ENCODE peak calls at places on chromosomes 1 and 21, in eight cellular contexts. E is psoas muscle; X is sigmoid colon; I is CD4-positive, CD25-positive, alpha-beta regulatory T cell; C is left lung; W is right lobe of liver; Z is PC-9; J is GM12878. T is an unnamed sample. For H3K27me3, the result is how much of the 10 kb centered on the place peaks cover.

GRCh38 chr1:26126321-26127084 is 14.9 kb downstream of the PDIK1L start:
- DNase-seq in E (no peak), X (no peak), I (peak), C (no peak), W (no peak), Z (peak), J (no peak), T (no peak)

GRCh38 chr1:62362061-62362951 is 43.1 kb upstream of the KANK4 start:
- DNase-seq in E (no peak), X (no peak), I (no peak), C (no peak), W (no peak), Z (no peak), J (no peak), T (no peak)

GRCh38 chr1:205782627-205783470 is 7.6 kb upstream of the RAB29 start:
- DNase-seq in E (no peak), X (no peak), I (no peak), C (no peak), W (no peak), Z (no peak), J (no peak), T (no peak)

GRCh38 chr21:28761709-28762356 is 230.8 kb downstream of the LTN1 start:
- DNase-seq in E (no peak), X (no peak), I (no peak), C (no peak), W (no peak), Z (no peak), J (no peak), T (no peak)

GRCh38 chr1:169509354-169509753 is 23.6 kb upstream of the SLC19A2 start:
- DNase-seq in E (no peak), X (no peak), I (no peak), C (no peak), W (no peak), Z (no peak), J (no peak), T (no peak)

GRCh38 chr21:31132574-31133242 is 94.4 kb upstream of the KRTAP19-8 start:
- DNase-seq in E (no peak), X (no peak), I (peak), C (no peak), W (no peak), Z (no peak), J (peak), T (no peak)

GRCh38 chr1:77514871-77515776 is 167.3 kb downstream of the ZZZ3 start:
- DNase-seq in E (no peak), X (no peak), I (no peak), C (no peak), W (no peak), Z (no peak), J (no peak), T (no peak)

GRCh38 chr1:6447818-6448748 is 17.9 kb downstream of the TNFRSF25 start:
- DNase-seq in E (no peak), X (no peak), I (peak), C (peak), W (peak), Z (no peak), J (no peak), T (no peak)

GRCh38 chr21:18161841-18162240 is 82.8 kb upstream of the CHODL start:
- DNase-seq in E (no peak), X (no peak), I (no peak), C (no peak), W (no peak), Z (no peak), J (no peak), T (no peak)

GRCh38 chr1:116569776-116570357 is 959 bp downstream of the CD58 start:
- DNase-seq in E (peak), X (peak), I (peak), C (peak), W (peak), Z (peak), J (no peak), T (no peak)

GRCh38 chr1:156624814-156625435 is 5.7 kb downstream of the HAPLN2 start:
- DNase-seq in E (no peak), X (no peak), I (no peak), C (peak), W (no peak), Z (no peak), J (no peak), T (no peak)

GRCh38 chr21:44461005-44461404 is 5.7 kb downstream of the LRRC3 start:
- DNase-seq in E (no peak), X (peak), I (no peak), C (peak), W (no peak), Z (no peak), J (no peak), T (no peak)
- H3K27me3 ChIP-seq in E (under half), X (under half), I (under half), C (under half), W (under half), Z (under half), J (under half), T (under half)

GRCh38 chr1:18607289-18607760 is 23.3 kb upstream of the PAX7 start:
- DNase-seq in E (no peak), X (no peak), I (no peak), C (no peak), W (no peak), Z (no peak), J (no peak), T (no peak)
- H3K27me3 ChIP-seq in E (under half), X (half or more), I (under half), C (under half), W (under half), Z (under half), J (under half), T (under half)

GRCh38 chr1:75133754-75134655 is at the start of gene LHX8:
- DNase-seq in E (no peak), X (no peak), I (no peak), C (no peak), W (no peak), Z (no peak), J (no peak), T (no peak)
- H3K27me3 ChIP-seq in E (half or more), X (half or more), I (under half), C (half or more), W (half or more), Z (under half), J (under half), T (under half)

DNA sequence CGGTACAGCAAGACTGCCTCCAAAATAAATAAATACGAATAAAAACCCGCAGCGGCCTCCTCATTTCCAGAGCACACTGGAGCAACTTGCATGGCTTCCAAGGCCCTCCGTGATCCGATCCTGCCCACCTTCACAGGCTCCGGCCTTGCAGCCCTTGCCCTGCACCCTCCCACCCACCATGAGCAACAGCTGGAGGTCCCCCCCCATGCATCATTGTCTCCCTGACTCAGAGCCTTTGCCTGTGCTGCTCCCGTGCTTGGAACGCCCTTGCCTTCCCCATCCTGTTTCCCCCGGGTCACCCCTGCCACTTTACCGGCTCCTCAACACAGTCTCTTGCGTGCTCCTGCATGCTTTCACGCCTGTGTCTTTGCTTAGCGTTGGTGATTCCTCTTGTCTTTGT is 71.0 kb upstream of the ANGPTL1 start:
- DNase-seq in E (no peak), X (no peak), I (no peak), C (no peak), W (no peak), Z (no peak), J (no peak), T (no peak)
- H3K27me3 ChIP-seq in E (under half), X (under half), I (under half), C (under half), W (under half), Z (under half), J (under half), T (under half)